ENCODE peak calls at places on chromosome 2, in ten cellular contexts. One of them, this sample, is unnamed.

GRCh38 chr2:226607379-226607778 is 192.2 kb downstream of the IRS1 start:
- DNase-seq in CD4-positive, CD25-positive, alpha-beta regulatory T cell: no peak
- DNase-seq in WERI-Rb-1: no peak
- DNase-seq in NCI-H446: no peak
- DNase-seq in activated naive CD8-positive, alpha-beta T cell treated with anti-CD3 and anti-CD28 coated beads, Interleukin-2, amount 50 U/mL, for 16 hours: no peak
- DNase-seq in CD14-positive monocyte: no peak
- DNase-seq in stimulated activated CD4-positive, alpha-beta T cell treated with anti-CD3 and anti-CD28 coated beads, Interleukin-2, amount 100 ng/mL, for 24 hours: no peak
- DNase-seq in RPMI7951: peak
- DNase-seq in amniotic epithelial cell: peak
- DNase-seq in fibroblast of the conjunctiva: no peak
- DNase-seq in this sample: no peak

GRCh38 chr2:11784747-11785610 is 38.5 kb downstream of the LPIN1 start:
- DNase-seq in CD4-positive, CD25-positive, alpha-beta regulatory T cell: peak
- DNase-seq in WERI-Rb-1: peak
- DNase-seq in NCI-H446: peak
- DNase-seq in activated naive CD8-positive, alpha-beta T cell treated with anti-CD3 and anti-CD28 coated beads, Interleukin-2, amount 50 U/mL, for 16 hours: no peak
- DNase-seq in CD14-positive monocyte: no peak
- DNase-seq in stimulated activated CD4-positive, alpha-beta T cell treated with anti-CD3 and anti-CD28 coated beads, Interleukin-2, amount 100 ng/mL, for 24 hours: peak
- DNase-seq in RPMI7951: peak
- DNase-seq in amniotic epithelial cell: peak
- DNase-seq in fibroblast of the conjunctiva: no peak
- DNase-seq in this sample: no peak

GRCh38 chr2:140643761-140644187 is 1487.0 kb downstream of the LRP1B start:
- DNase-seq in CD4-positive, CD25-positive, alpha-beta regulatory T cell: no peak
- DNase-seq in WERI-Rb-1: no peak
- DNase-seq in NCI-H446: no peak
- DNase-seq in activated naive CD8-positive, alpha-beta T cell treated with anti-CD3 and anti-CD28 coated beads, Interleukin-2, amount 50 U/mL, for 16 hours: no peak
- DNase-seq in CD14-positive monocyte: no peak
- DNase-seq in stimulated activated CD4-positive, alpha-beta T cell treated with anti-CD3 and anti-CD28 coated beads, Interleukin-2, amount 100 ng/mL, for 24 hours: no peak
- DNase-seq in RPMI7951: peak
- DNase-seq in amniotic epithelial cell: peak
- DNase-seq in fibroblast of the conjunctiva: peak
- DNase-seq in this sample: peak

GRCh38 chr2:45993476-45993991 is 303.7 kb upstream of the EPAS1 start:
- DNase-seq in CD4-positive, CD25-positive, alpha-beta regulatory T cell: peak
- DNase-seq in WERI-Rb-1: peak
- DNase-seq in NCI-H446: peak
- DNase-seq in activated naive CD8-positive, alpha-beta T cell treated with anti-CD3 and anti-CD28 coated beads, Interleukin-2, amount 50 U/mL, for 16 hours: peak
- DNase-seq in CD14-positive monocyte: no peak
- DNase-seq in stimulated activated CD4-positive, alpha-beta T cell treated with anti-CD3 and anti-CD28 coated beads, Interleukin-2, amount 100 ng/mL, for 24 hours: peak
- DNase-seq in RPMI7951: peak
- DNase-seq in amniotic epithelial cell: peak
- DNase-seq in fibroblast of the conjunctiva: peak
- DNase-seq in this sample: no peak

GRCh38 chr2:20536619-20537422 is 89.9 kb downstream of the RHOB start:
- DNase-seq in CD4-positive, CD25-positive, alpha-beta regulatory T cell: no peak
- DNase-seq in WERI-Rb-1: no peak
- DNase-seq in NCI-H446: peak
- DNase-seq in activated naive CD8-positive, alpha-beta T cell treated with anti-CD3 and anti-CD28 coated beads, Interleukin-2, amount 50 U/mL, for 16 hours: no peak
- DNase-seq in CD14-positive monocyte: no peak
- DNase-seq in stimulated activated CD4-positive, alpha-beta T cell treated with anti-CD3 and anti-CD28 coated beads, Interleukin-2, amount 100 ng/mL, for 24 hours: no peak
- DNase-seq in RPMI7951: no peak
- DNase-seq in amniotic epithelial cell: no peak
- DNase-seq in fibroblast of the conjunctiva: no peak
- DNase-seq in this sample: no peak

GRCh38 chr2:12879649-12880048 is 162.9 kb downstream of the TRIB2 start:
- DNase-seq in CD4-positive, CD25-positive, alpha-beta regulatory T cell: no peak
- DNase-seq in WERI-Rb-1: no peak
- DNase-seq in NCI-H446: no peak
- DNase-seq in activated naive CD8-positive, alpha-beta T cell treated with anti-CD3 and anti-CD28 coated beads, Interleukin-2, amount 50 U/mL, for 16 hours: no peak
- DNase-seq in CD14-positive monocyte: no peak
- DNase-seq in stimulated activated CD4-positive, alpha-beta T cell treated with anti-CD3 and anti-CD28 coated beads, Interleukin-2, amount 100 ng/mL, for 24 hours: no peak
- DNase-seq in RPMI7951: no peak
- DNase-seq in amniotic epithelial cell: no peak
- DNase-seq in fibroblast of the conjunctiva: no peak
- DNase-seq in this sample: no peak

GRCh38 chr2:60612028-60612427 is 58.6 kb upstream of the BCL11A start:
- DNase-seq in CD4-positive, CD25-positive, alpha-beta regulatory T cell: no peak
- DNase-seq in WERI-Rb-1: no peak
- DNase-seq in NCI-H446: no peak
- DNase-seq in activated naive CD8-positive, alpha-beta T cell treated with anti-CD3 and anti-CD28 coated beads, Interleukin-2, amount 50 U/mL, for 16 hours: no peak
- DNase-seq in CD14-positive monocyte: no peak
- DNase-seq in stimulated activated CD4-positive, alpha-beta T cell treated with anti-CD3 and anti-CD28 coated beads, Interleukin-2, amount 100 ng/mL, for 24 hours: no peak
- DNase-seq in RPMI7951: no peak
- DNase-seq in amniotic epithelial cell: no peak
- DNase-seq in fibroblast of the conjunctiva: no peak
- DNase-seq in this sample: no peak

GRCh38 chr2:49177194-49177593 is 22.9 kb upstream of the FSHR start:
- DNase-seq in CD4-positive, CD25-positive, alpha-beta regulatory T cell: no peak
- DNase-seq in WERI-Rb-1: no peak
- DNase-seq in NCI-H446: no peak
- DNase-seq in activated naive CD8-positive, alpha-beta T cell treated with anti-CD3 and anti-CD28 coated beads, Interleukin-2, amount 50 U/mL, for 16 hours: no peak
- DNase-seq in CD14-positive monocyte: no peak
- DNase-seq in stimulated activated CD4-positive, alpha-beta T cell treated with anti-CD3 and anti-CD28 coated beads, Interleukin-2, amount 100 ng/mL, for 24 hours: no peak
- DNase-seq in RPMI7951: no peak
- DNase-seq in amniotic epithelial cell: no peak
- DNase-seq in fibroblast of the conjunctiva: no peak
- DNase-seq in this sample: no peak

GRCh38 chr2:68813596-68813995 is 57.6 kb downstream of the BMP10 start:
- DNase-seq in CD4-positive, CD25-positive, alpha-beta regulatory T cell: no peak
- DNase-seq in WERI-Rb-1: no peak
- DNase-seq in NCI-H446: no peak
- DNase-seq in activated naive CD8-positive, alpha-beta T cell treated with anti-CD3 and anti-CD28 coated beads, Interleukin-2, amount 50 U/mL, for 16 hours: no peak
- DNase-seq in CD14-positive monocyte: no peak
- DNase-seq in stimulated activated CD4-positive, alpha-beta T cell treated with anti-CD3 and anti-CD28 coated beads, Interleukin-2, amount 100 ng/mL, for 24 hours: no peak
- DNase-seq in RPMI7951: peak
- DNase-seq in amniotic epithelial cell: no peak
- DNase-seq in fibroblast of the conjunctiva: no peak
- DNase-seq in this sample: no peak

GRCh38 chr2:236025892-236026291 is 142.3 kb downstream of the GBX2 start:
- DNase-seq in CD4-positive, CD25-positive, alpha-beta regulatory T cell: no peak
- DNase-seq in WERI-Rb-1: no peak
- DNase-seq in NCI-H446: no peak
- DNase-seq in activated naive CD8-positive, alpha-beta T cell treated with anti-CD3 and anti-CD28 coated beads, Interleukin-2, amount 50 U/mL, for 16 hours: no peak
- DNase-seq in CD14-positive monocyte: no peak
- DNase-seq in stimulated activated CD4-positive, alpha-beta T cell treated with anti-CD3 and anti-CD28 coated beads, Interleukin-2, amount 100 ng/mL, for 24 hours: no peak
- DNase-seq in RPMI7951: no peak
- DNase-seq in amniotic epithelial cell: no peak
- DNase-seq in fibroblast of the conjunctiva: no peak
- DNase-seq in this sample: no peak

GRCh38 chr2:24930768-24931167 is 10.7 kb upstream of the ADCY3 start:
- DNase-seq in CD4-positive, CD25-positive, alpha-beta regulatory T cell: no peak
- DNase-seq in WERI-Rb-1: no peak
- DNase-seq in NCI-H446: no peak
- DNase-seq in activated naive CD8-positive, alpha-beta T cell treated with anti-CD3 and anti-CD28 coated beads, Interleukin-2, amount 50 U/mL, for 16 hours: no peak
- DNase-seq in CD14-positive monocyte: no peak
- DNase-seq in stimulated activated CD4-positive, alpha-beta T cell treated with anti-CD3 and anti-CD28 coated beads, Interleukin-2, amount 100 ng/mL, for 24 hours: no peak
- DNase-seq in RPMI7951: peak
- DNase-seq in amniotic epithelial cell: no peak
- DNase-seq in fibroblast of the conjunctiva: no peak
- DNase-seq in this sample: no peak

GRCh38 chr2:41718703-41719102 is 329.1 kb upstream of the PKDCC start:
- DNase-seq in CD4-positive, CD25-positive, alpha-beta regulatory T cell: no peak
- DNase-seq in WERI-Rb-1: no peak
- DNase-seq in NCI-H446: no peak
- DNase-seq in activated naive CD8-positive, alpha-beta T cell treated with anti-CD3 and anti-CD28 coated beads, Interleukin-2, amount 50 U/mL, for 16 hours: no peak
- DNase-seq in CD14-positive monocyte: no peak
- DNase-seq in stimulated activated CD4-positive, alpha-beta T cell treated with anti-CD3 and anti-CD28 coated beads, Interleukin-2, amount 100 ng/mL, for 24 hours: no peak
- DNase-seq in RPMI7951: no peak
- DNase-seq in amniotic epithelial cell: no peak
- DNase-seq in fibroblast of the conjunctiva: no peak
- DNase-seq in this sample: no peak

GRCh38 chr2:46001741-46002506 is 295.3 kb upstream of the EPAS1 start:
- DNase-seq in CD4-positive, CD25-positive, alpha-beta regulatory T cell: no peak
- DNase-seq in WERI-Rb-1: no peak
- DNase-seq in NCI-H446: no peak
- DNase-seq in activated naive CD8-positive, alpha-beta T cell treated with anti-CD3 and anti-CD28 coated beads, Interleukin-2, amount 50 U/mL, for 16 hours: no peak
- DNase-seq in CD14-positive monocyte: no peak
- DNase-seq in stimulated activated CD4-positive, alpha-beta T cell treated with anti-CD3 and anti-CD28 coated beads, Interleukin-2, amount 100 ng/mL, for 24 hours: no peak
- DNase-seq in RPMI7951: no peak
- DNase-seq in amniotic epithelial cell: peak
- DNase-seq in fibroblast of the conjunctiva: no peak
- DNase-seq in this sample: peak

GRCh38 chr2:219664958-219665357 is 37.5 kb downstream of the SLC4A3 start:
- DNase-seq in CD4-positive, CD25-positive, alpha-beta regulatory T cell: no peak
- DNase-seq in WERI-Rb-1: no peak
- DNase-seq in NCI-H446: peak
- DNase-seq in activated naive CD8-positive, alpha-beta T cell treated with anti-CD3 and anti-CD28 coated beads, Interleukin-2, amount 50 U/mL, for 16 hours: no peak
- DNase-seq in CD14-positive monocyte: no peak
- DNase-seq in stimulated activated CD4-positive, alpha-beta T cell treated with anti-CD3 and anti-CD28 coated beads, Interleukin-2, amount 100 ng/mL, for 24 hours: no peak
- DNase-seq in RPMI7951: no peak
- DNase-seq in amniotic epithelial cell: peak
- DNase-seq in fibroblast of the conjunctiva: no peak
- DNase-seq in this sample: no peak

GRCh38 chr2:133600231-133600630 is 32.0 kb upstream of the NCKAP5 start:
- DNase-seq in CD4-positive, CD25-positive, alpha-beta regulatory T cell: no peak
- DNase-seq in WERI-Rb-1: no peak
- DNase-seq in NCI-H446: no peak
- DNase-seq in activated naive CD8-positive, alpha-beta T cell treated with anti-CD3 and anti-CD28 coated beads, Interleukin-2, amount 50 U/mL, for 16 hours: no peak
- DNase-seq in CD14-positive monocyte: no peak
- DNase-seq in stimulated activated CD4-positive, alpha-beta T cell treated with anti-CD3 and anti-CD28 coated beads, Interleukin-2, amount 100 ng/mL, for 24 hours: no peak
- DNase-seq in RPMI7951: no peak
- DNase-seq in amniotic epithelial cell: no peak
- DNase-seq in fibroblast of the conjunctiva: no peak
- DNase-seq in this sample: no peak

GRCh38 chr2:16173893-16174692 is 233.7 kb downstream of the MYCN start:
- DNase-seq in CD4-positive, CD25-positive, alpha-beta regulatory T cell: no peak
- DNase-seq in WERI-Rb-1: no peak
- DNase-seq in NCI-H446: no peak
- DNase-seq in activated naive CD8-positive, alpha-beta T cell treated with anti-CD3 and anti-CD28 coated beads, Interleukin-2, amount 50 U/mL, for 16 hours: no peak
- DNase-seq in CD14-positive monocyte: no peak
- DNase-seq in stimulated activated CD4-positive, alpha-beta T cell treated with anti-CD3 and anti-CD28 coated beads, Interleukin-2, amount 100 ng/mL, for 24 hours: no peak
- DNase-seq in RPMI7951: no peak
- DNase-seq in amniotic epithelial cell: no peak
- DNase-seq in fibroblast of the conjunctiva: no peak
- DNase-seq in this sample: no peak

GRCh38 chr2:238476258-238476657 is 49.5 kb downstream of the ASB1 start:
- DNase-seq in CD4-positive, CD25-positive, alpha-beta regulatory T cell: no peak
- DNase-seq in WERI-Rb-1: no peak
- DNase-seq in NCI-H446: no peak
- DNase-seq in activated naive CD8-positive, alpha-beta T cell treated with anti-CD3 and anti-CD28 coated beads, Interleukin-2, amount 50 U/mL, for 16 hours: no peak
- DNase-seq in CD14-positive monocyte: no peak
- DNase-seq in stimulated activated CD4-positive, alpha-beta T cell treated with anti-CD3 and anti-CD28 coated beads, Interleukin-2, amount 100 ng/mL, for 24 hours: no peak
- DNase-seq in RPMI7951: no peak
- DNase-seq in amniotic epithelial cell: no peak
- DNase-seq in fibroblast of the conjunctiva: no peak
- DNase-seq in this sample: no peak

GRCh38 chr2:230323385-230324106 is 3.4 kb upstream of the SP140L start:
- DNase-seq in CD4-positive, CD25-positive, alpha-beta regulatory T cell: no peak
- DNase-seq in WERI-Rb-1: peak
- DNase-seq in NCI-H446: peak
- DNase-seq in activated naive CD8-positive, alpha-beta T cell treated with anti-CD3 and anti-CD28 coated beads, Interleukin-2, amount 50 U/mL, for 16 hours: no peak
- DNase-seq in CD14-positive monocyte: no peak
- DNase-seq in stimulated activated CD4-positive, alpha-beta T cell treated with anti-CD3 and anti-CD28 coated beads, Interleukin-2, amount 100 ng/mL, for 24 hours: peak
- DNase-seq in RPMI7951: peak
- DNase-seq in amniotic epithelial cell: no peak
- DNase-seq in fibroblast of the conjunctiva: no peak
- DNase-seq in this sample: no peak

GRCh38 chr2:201984800-201985525 is 48.7 kb upstream of the FZD7 start:
- DNase-seq in CD4-positive, CD25-positive, alpha-beta regulatory T cell: no peak
- DNase-seq in WERI-Rb-1: no peak
- DNase-seq in NCI-H446: peak
- DNase-seq in activated naive CD8-positive, alpha-beta T cell treated with anti-CD3 and anti-CD28 coated beads, Interleukin-2, amount 50 U/mL, for 16 hours: no peak
- DNase-seq in CD14-positive monocyte: no peak
- DNase-seq in stimulated activated CD4-positive, alpha-beta T cell treated with anti-CD3 and anti-CD28 coated beads, Interleukin-2, amount 100 ng/mL, for 24 hours: no peak
- DNase-seq in RPMI7951: peak
- DNase-seq in amniotic epithelial cell: no peak
- DNase-seq in fibroblast of the conjunctiva: no peak
- DNase-seq in this sample: no peak

GRCh38 chr2:7083580-7084509 is 166.6 kb downstream of the RNF144A start:
- DNase-seq in CD4-positive, CD25-positive, alpha-beta regulatory T cell: no peak
- DNase-seq in WERI-Rb-1: peak
- DNase-seq in NCI-H446: peak
- DNase-seq in activated naive CD8-positive, alpha-beta T cell treated with anti-CD3 and anti-CD28 coated beads, Interleukin-2, amount 50 U/mL, for 16 hours: no peak
- DNase-seq in CD14-positive monocyte: no peak
- DNase-seq in stimulated activated CD4-positive, alpha-beta T cell treated with anti-CD3 and anti-CD28 coated beads, Interleukin-2, amount 100 ng/mL, for 24 hours: no peak
- DNase-seq in RPMI7951: peak
- DNase-seq in amniotic epithelial cell: peak
- DNase-seq in fibroblast of the conjunctiva: no peak
- DNase-seq in this sample: no peak

GRCh38 chr2:146820672-146821071 is 1024.2 kb upstream of the ACVR2A start:
- DNase-seq in CD4-positive, CD25-positive, alpha-beta regulatory T cell: no peak
- DNase-seq in WERI-Rb-1: no peak
- DNase-seq in NCI-H446: no peak
- DNase-seq in activated naive CD8-positive, alpha-beta T cell treated with anti-CD3 and anti-CD28 coated beads, Interleukin-2, amount 50 U/mL, for 16 hours: no peak
- DNase-seq in CD14-positive monocyte: no peak
- DNase-seq in stimulated activated CD4-positive, alpha-beta T cell treated with anti-CD3 and anti-CD28 coated beads, Interleukin-2, amount 100 ng/mL, for 24 hours: no peak
- DNase-seq in RPMI7951: peak
- DNase-seq in amniotic epithelial cell: peak
- DNase-seq in fibroblast of the conjunctiva: peak
- DNase-seq in this sample: no peak

GRCh38 chr2:150528861-150529801 is 41.7 kb upstream of the RND3 start:
- DNase-seq in CD4-positive, CD25-positive, alpha-beta regulatory T cell: no peak
- DNase-seq in WERI-Rb-1: no peak
- DNase-seq in NCI-H446: no peak
- DNase-seq in activated naive CD8-positive, alpha-beta T cell treated with anti-CD3 and anti-CD28 coated beads, Interleukin-2, amount 50 U/mL, for 16 hours: no peak
- DNase-seq in CD14-positive monocyte: no peak
- DNase-seq in stimulated activated CD4-positive, alpha-beta T cell treated with anti-CD3 and anti-CD28 coated beads, Interleukin-2, amount 100 ng/mL, for 24 hours: no peak
- DNase-seq in RPMI7951: peak
- DNase-seq in amniotic epithelial cell: peak
- DNase-seq in fibroblast of the conjunctiva: no peak
- DNase-seq in this sample: peak

GRCh38 chr2:109380502-109381326 is 233.1 kb downstream of the SEPTIN10 start:
- DNase-seq in CD4-positive, CD25-positive, alpha-beta regulatory T cell: no peak
- DNase-seq in WERI-Rb-1: no peak
- DNase-seq in NCI-H446: no peak
- DNase-seq in activated naive CD8-positive, alpha-beta T cell treated with anti-CD3 and anti-CD28 coated beads, Interleukin-2, amount 50 U/mL, for 16 hours: no peak
- DNase-seq in CD14-positive monocyte: peak
- DNase-seq in stimulated activated CD4-positive, alpha-beta T cell treated with anti-CD3 and anti-CD28 coated beads, Interleukin-2, amount 100 ng/mL, for 24 hours: no peak
- DNase-seq in RPMI7951: peak
- DNase-seq in amniotic epithelial cell: no peak
- DNase-seq in fibroblast of the conjunctiva: no peak
- DNase-seq in this sample: no peak

GRCh38 chr2:223315813-223316212 is 263.8 kb downstream of the KCNE4 start:
- DNase-seq in CD4-positive, CD25-positive, alpha-beta regulatory T cell: no peak
- DNase-seq in WERI-Rb-1: no peak
- DNase-seq in NCI-H446: no peak
- DNase-seq in activated naive CD8-positive, alpha-beta T cell treated with anti-CD3 and anti-CD28 coated beads, Interleukin-2, amount 50 U/mL, for 16 hours: no peak
- DNase-seq in CD14-positive monocyte: no peak
- DNase-seq in stimulated activated CD4-positive, alpha-beta T cell treated with anti-CD3 and anti-CD28 coated beads, Interleukin-2, amount 100 ng/mL, for 24 hours: no peak
- DNase-seq in RPMI7951: peak
- DNase-seq in amniotic epithelial cell: peak
- DNase-seq in fibroblast of the conjunctiva: no peak
- DNase-seq in this sample: no peak

GRCh38 chr2:116754371-116755101 is 1060.0 kb upstream of the DDX18 start:
- DNase-seq in CD4-positive, CD25-positive, alpha-beta regulatory T cell: no peak
- DNase-seq in WERI-Rb-1: no peak
- DNase-seq in NCI-H446: peak
- DNase-seq in activated naive CD8-positive, alpha-beta T cell treated with anti-CD3 and anti-CD28 coated beads, Interleukin-2, amount 50 U/mL, for 16 hours: no peak
- DNase-seq in CD14-positive monocyte: no peak
- DNase-seq in stimulated activated CD4-positive, alpha-beta T cell treated with anti-CD3 and anti-CD28 coated beads, Interleukin-2, amount 100 ng/mL, for 24 hours: no peak
- DNase-seq in RPMI7951: no peak
- DNase-seq in amniotic epithelial cell: no peak
- DNase-seq in fibroblast of the conjunctiva: no peak
- DNase-seq in this sample: no peak

GRCh38 chr2:239540174-239540573 is 139.4 kb upstream of the HDAC4 start:
- DNase-seq in CD4-positive, CD25-positive, alpha-beta regulatory T cell: no peak
- DNase-seq in WERI-Rb-1: no peak
- DNase-seq in NCI-H446: no peak
- DNase-seq in activated naive CD8-positive, alpha-beta T cell treated with anti-CD3 and anti-CD28 coated beads, Interleukin-2, amount 50 U/mL, for 16 hours: no peak
- DNase-seq in CD14-positive monocyte: no peak
- DNase-seq in stimulated activated CD4-positive, alpha-beta T cell treated with anti-CD3 and anti-CD28 coated beads, Interleukin-2, amount 100 ng/mL, for 24 hours: no peak
- DNase-seq in RPMI7951: no peak
- DNase-seq in amniotic epithelial cell: no peak
- DNase-seq in fibroblast of the conjunctiva: no peak
- DNase-seq in this sample: no peak

GRCh38 chr2:224260605-224261004 is 141.3 kb downstream of the FAM124B start:
- DNase-seq in CD4-positive, CD25-positive, alpha-beta regulatory T cell: no peak
- DNase-seq in WERI-Rb-1: peak
- DNase-seq in NCI-H446: no peak
- DNase-seq in activated naive CD8-positive, alpha-beta T cell treated with anti-CD3 and anti-CD28 coated beads, Interleukin-2, amount 50 U/mL, for 16 hours: no peak
- DNase-seq in CD14-positive monocyte: no peak
- DNase-seq in stimulated activated CD4-positive, alpha-beta T cell treated with anti-CD3 and anti-CD28 coated beads, Interleukin-2, amount 100 ng/mL, for 24 hours: no peak
- DNase-seq in RPMI7951: peak
- DNase-seq in amniotic epithelial cell: peak
- DNase-seq in fibroblast of the conjunctiva: peak
- DNase-seq in this sample: no peak

GRCh38 chr2:180222642-180223041 is 215.5 kb upstream of the CWC22 start:
- DNase-seq in CD4-positive, CD25-positive, alpha-beta regulatory T cell: no peak
- DNase-seq in WERI-Rb-1: no peak
- DNase-seq in NCI-H446: peak
- DNase-seq in activated naive CD8-positive, alpha-beta T cell treated with anti-CD3 and anti-CD28 coated beads, Interleukin-2, amount 50 U/mL, for 16 hours: no peak
- DNase-seq in CD14-positive monocyte: no peak
- DNase-seq in stimulated activated CD4-positive, alpha-beta T cell treated with anti-CD3 and anti-CD28 coated beads, Interleukin-2, amount 100 ng/mL, for 24 hours: no peak
- DNase-seq in RPMI7951: peak
- DNase-seq in amniotic epithelial cell: peak
- DNase-seq in fibroblast of the conjunctiva: peak
- DNase-seq in this sample: peak

This sample was measured in GM04503.